ENCODE peak calls at places on chromosome 2, in four cellular contexts. P is osteocyte; R is activated T-helper 9 cell treated with anti-CD3 and anti-CD28 coated beads, Interleukin-2, amount 50 U/mL, for 16 hours; D is Caco-2. A is an unnamed sample.

GRCh38 chr2:239953418-239954061 is 71.6 kb downstream of the NDUFA10 start:
- DNase-seq in P (no peak), R (no peak), D (no peak), A (no peak)

GRCh38 chr2:16196687-16197503 is 256.5 kb downstream of the MYCN start:
- DNase-seq in P (no peak), R (no peak), D (no peak), A (no peak)

GRCh38 chr2:157480182-157480961 is 36.5 kb upstream of the CYTIP start:
- DNase-seq in P (no peak), R (no peak), D (no peak), A (no peak)

GRCh38 chr2:105802587-105802986 is 57.9 kb downstream of the NCK2 start:
- DNase-seq in P (no peak), R (peak), D (no peak), A (peak)

GRCh38 chr2:86239745-86240144 is 40.5 kb downstream of the MRPL35 start:
- DNase-seq in P (no peak), R (no peak), D (no peak), A (no peak)

GRCh38 chr2:134408791-134409190 is 154.9 kb downstream of the MGAT5 start:
- DNase-seq in P (no peak), R (no peak), D (no peak), A (no peak)

GRCh38 chr2:31531101-31531500 is 49.6 kb downstream of the SRD5A2 start:
- DNase-seq in P (no peak), R (no peak), D (no peak), A (no peak)

GRCh38 chr2:239055756-239056493 is 208.0 kb downstream of the TWIST2 start:
- DNase-seq in P (no peak), R (no peak), D (no peak), A (no peak)

GRCh38 chr2:230254152-230254881 is 28.8 kb downstream of the SP140 start:
- DNase-seq in P (no peak), R (no peak), D (no peak), A (no peak)

GRCh38 chr2:127582863-127583861 is 47.7 kb downstream of the MYO7B start:
- DNase-seq in P (peak), R (no peak), D (no peak), A (no peak)

GRCh38 chr2:98701230-98701629 is 29.7 kb downstream of the MGAT4A start:
- DNase-seq in P (no peak), R (no peak), D (no peak), A (no peak)

GRCh38 chr2:11564864-11565567 is 31.2 kb downstream of the GREB1 start:
- DNase-seq in P (no peak), R (no peak), D (no peak), A (no peak)

GRCh38 chr2:189142893-189143759 is 36.4 kb downstream of the COL5A2 start:
- DNase-seq in P (no peak), R (no peak), D (peak), A (peak)

GRCh38 chr2:237618449-237618848 is 8.9 kb upstream of the LRRFIP1 start:
- DNase-seq in P (no peak), R (no peak), D (no peak), A (no peak)

GRCh38 chr2:106165064-106165463 is 29.0 kb downstream of the UXS1 start:
- DNase-seq in P (no peak), R (no peak), D (peak), A (no peak)

GRCh38 chr2:136116813-136117390 is 1.0 kb downstream of the CXCR4 start:
- DNase-seq in P (no peak), R (peak), D (peak), A (peak)

GRCh38 chr2:101464841-101465240 is 10.1 kb downstream of the RFX8 start:
- DNase-seq in P (no peak), R (no peak), D (no peak), A (no peak)

GRCh38 chr2:926259-926780 is 24.3 kb upstream of the SNTG2 start:
- DNase-seq in P (no peak), R (no peak), D (no peak), A (no peak)

GRCh38 chr2:14804912-14805311 is 172.4 kb downstream of the LRATD1 start:
- DNase-seq in P (no peak), R (no peak), D (no peak), A (no peak)

GRCh38 chr2:205495819-205496218 is 186.5 kb upstream of the NRP2 start:
- DNase-seq in P (no peak), R (no peak), D (no peak), A (no peak)

GRCh38 chr2:196677404-196677803 is 37.9 kb downstream of the CCDC150 start:
- DNase-seq in P (no peak), R (no peak), D (no peak), A (no peak)

A was measured in activated T-helper 1 cell treated with Interleukin-2 at 50 U/mL for 16 hours.